ENCODE peak calls at places on chromosomes 6 and 20, in five cellular contexts. D, C, B, A and J are unnamed samples.

GRCh38 chr6:45006893-45007292 is 321.2 kb upstream of the RUNX2 start:
- DNase-seq in A (no peak), C (no peak), D (no peak), B (no peak), J (no peak)

GRCh38 chr6:164563866-164564265 is 745.5 kb downstream of the C6orf118 start:
- DNase-seq in A (no peak), D (no peak), C (no peak), B (no peak), J (no peak)

GRCh38 chr6:146890644-146891434 is 292.1 kb downstream of the ADGB start:
- DNase-seq in A (no peak), D (no peak), C (no peak), B (no peak), J (no peak)

GRCh38 chr20:49713779-49714712 is at the start of gene B4GALT5:
- DNase-seq in B (peak), C (peak), A (peak), D (no peak), J (no peak)

GRCh38 chr20:8509809-8510208 is 377.7 kb downstream of the PLCB1 start:
- DNase-seq in D (no peak), C (no peak), A (no peak), B (no peak), J (no peak)

GRCh38 chr20:19897891-19898290 is 119.3 kb upstream of the NAA20 start:
- DNase-seq in C (no peak), A (no peak), B (no peak), D (no peak), J (no peak)

GRCh38 chr20:58223358-58223941 is 5.0 kb downstream of the ANKRD60 start:
- DNase-seq in A (no peak), B (no peak), C (no peak), D (no peak), J (no peak)

GRCh38 chr6:12490904-12491571 is 200.9 kb downstream of the EDN1 start:
- DNase-seq in A (no peak), C (peak), B (no peak), D (no peak), J (peak)

GRCh38 chr6:37515712-37516075 is 16.0 kb upstream of the CCDC167 start:
- DNase-seq in A (no peak), B (no peak), C (no peak), D (no peak), J (no peak)

GRCh38 chr6:130575971-130576370 is 210.2 kb downstream of the TMEM200A start:
- DNase-seq in C (no peak), B (no peak), D (no peak), A (no peak), J (no peak)

GRCh38 chr6:44373787-44374186 is 13.7 kb upstream of the CDC5L start:
- DNase-seq in B (no peak), D (no peak), C (no peak), A (no peak), J (no peak)

GRCh38 chr6:95417856-95418255 is 159.5 kb upstream of the MANEA start:
- DNase-seq in D (no peak), A (no peak), B (no peak), C (no peak), J (no peak)

GRCh38 chr6:168819546-168819945 is 378.6 kb downstream of the SMOC2 start:
- DNase-seq in C (no peak), A (no peak), D (no peak), B (no peak), J (no peak)

GRCh38 chr6:168817558-168818159 is 376.7 kb downstream of the SMOC2 start:
- DNase-seq in B (no peak), D (no peak), C (no peak), A (no peak), J (no peak)

DNA sequence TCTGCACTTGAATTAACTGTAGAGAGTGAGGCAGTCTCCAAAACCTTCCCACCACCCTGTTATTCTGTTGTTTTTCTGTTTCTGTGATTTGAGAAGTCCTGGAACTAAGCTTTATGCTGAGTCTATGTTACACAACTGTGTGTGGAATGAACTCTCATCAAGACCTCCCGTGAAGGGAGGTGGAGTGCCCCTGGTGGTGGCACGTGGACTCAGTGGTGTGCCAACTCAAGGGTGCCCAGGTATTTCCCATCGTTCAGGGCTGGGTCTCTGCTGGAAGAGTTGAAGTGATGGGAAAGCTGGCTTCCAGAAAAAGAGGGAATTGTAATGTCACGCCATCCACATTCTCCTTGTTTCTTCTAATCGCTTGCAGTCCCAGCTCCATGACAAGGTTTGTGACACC is 374.2 kb downstream of the SMOC2 start:
- DNase-seq in D (no peak), C (no peak), B (no peak), A (no peak), J (no peak)
- TF ChIP-seq CTCF in D (no peak), C (no peak), B (peak), A (no peak), J (no peak)

DNA sequence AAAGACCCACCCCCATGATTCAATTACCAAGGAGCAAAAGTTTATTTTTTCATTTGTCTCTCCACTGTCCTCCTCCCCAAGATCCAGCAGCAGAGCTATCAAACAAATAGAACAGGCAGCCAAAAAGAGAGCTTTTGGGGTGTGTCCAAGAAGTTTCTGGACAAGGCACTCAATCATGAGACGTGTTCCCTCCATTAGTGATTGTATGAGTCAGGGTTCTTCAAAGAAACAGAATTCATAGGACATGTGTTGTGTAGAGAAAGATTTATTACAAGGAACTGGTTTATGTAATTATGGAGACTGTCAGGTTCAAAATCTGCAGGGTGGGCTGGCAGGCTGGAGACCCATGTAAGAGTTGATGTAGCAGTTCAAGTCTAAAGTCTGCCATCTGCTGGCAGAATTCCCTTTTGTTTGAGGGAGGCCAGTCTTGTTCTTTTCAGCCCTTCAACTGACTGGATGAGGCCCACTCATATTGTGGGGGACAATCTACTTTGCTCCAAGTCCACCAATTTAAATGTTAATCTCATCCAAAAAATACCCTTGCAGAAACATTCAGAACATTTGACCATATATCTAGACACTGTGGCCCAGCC is 248.1 kb upstream of the OPRM1 start:
- DNase-seq in C (no peak), D (no peak), A (no peak), B (no peak), J (no peak)
- TF ChIP-seq CTCF in C (no peak), D (no peak), A (no peak), B (no peak), J (no peak)

GRCh38 chr20:51509208-51509607 is 33.3 kb downstream of the NFATC2 start:
- DNase-seq in A (no peak), D (no peak), B (no peak), C (no peak), J (no peak)
- TF ChIP-seq CTCF in A (no peak), D (no peak), B (no peak), C (no peak), J (no peak)

GRCh38 chr20:47222728-47223127 is 133.8 kb downstream of the ZMYND8 start:
- DNase-seq in D (no peak), A (no peak), C (no peak), B (no peak), J (no peak)

GRCh38 chr20:47217482-47218446 is 138.7 kb downstream of the ZMYND8 start:
- DNase-seq in A (no peak), D (no peak), C (no peak), B (no peak), J (no peak)

GRCh38 chr20:47216819-47217410 is 139.6 kb downstream of the ZMYND8 start:
- DNase-seq in B (no peak), C (no peak), A (no peak), D (no peak), J (no peak)

GRCh38 chr20:47221036-47221625 is 135.4 kb downstream of the ZMYND8 start:
- DNase-seq in B (no peak), D (no peak), A (no peak), C (no peak), J (no peak)

GRCh38 chr20:47220161-47220582 is 136.3 kb downstream of the ZMYND8 start:
- DNase-seq in D (no peak), B (peak), A (no peak), C (no peak), J (no peak)
- TF ChIP-seq CTCF in D (no peak), B (peak), A (peak), C (peak), J (peak)

GRCh38 chr20:2871111-2871465 is 2.2 kb upstream of the PTPRA start:
- DNase-seq in D (no peak), A (no peak), C (no peak), B (no peak), J (no peak)

GRCh38 chr20:2873747-2874041 is 413 bp downstream of the PTPRA start:
- DNase-seq in D (no peak), B (no peak), A (peak), C (no peak), J (no peak)

GRCh38 chr20:2873010-2873746 is at the start of gene PTPRA:
- DNase-seq in D (peak), C (peak), A (peak), B (peak), J (peak)

GRCh38 chr20:2871555-2872303 is 1.6 kb upstream of the PTPRA start:
- DNase-seq in C (no peak), B (no peak), D (no peak), A (no peak), J (no peak)

GRCh38 chr20:2872304-2873009 is 824 bp upstream of the PTPRA start:
- DNase-seq in C (no peak), D (no peak), A (peak), B (peak), J (no peak)
- TF ChIP-seq CTCF in C (peak), D (no peak), A (no peak), B (peak), J (peak)

GRCh38 chr6:136769759-136770158 is 22.5 kb downstream of the MAP3K5 start:
- DNase-seq in D (no peak), A (no peak), C (no peak), B (no peak), J (no peak)

GRCh38 chr6:136773473-136773796 is 18.8 kb downstream of the MAP3K5 start:
- DNase-seq in B (no peak), D (no peak), C (no peak), A (no peak), J (no peak)

GRCh38 chr6:136774228-136775041 is 17.8 kb downstream of the MAP3K5 start:
- DNase-seq in A (no peak), C (peak), D (no peak), B (no peak), J (no peak)

GRCh38 chr6:136772685-136773472 is 19.4 kb downstream of the MAP3K5 start:
- DNase-seq in A (no peak), D (no peak), C (no peak), B (no peak), J (no peak)

DNA sequence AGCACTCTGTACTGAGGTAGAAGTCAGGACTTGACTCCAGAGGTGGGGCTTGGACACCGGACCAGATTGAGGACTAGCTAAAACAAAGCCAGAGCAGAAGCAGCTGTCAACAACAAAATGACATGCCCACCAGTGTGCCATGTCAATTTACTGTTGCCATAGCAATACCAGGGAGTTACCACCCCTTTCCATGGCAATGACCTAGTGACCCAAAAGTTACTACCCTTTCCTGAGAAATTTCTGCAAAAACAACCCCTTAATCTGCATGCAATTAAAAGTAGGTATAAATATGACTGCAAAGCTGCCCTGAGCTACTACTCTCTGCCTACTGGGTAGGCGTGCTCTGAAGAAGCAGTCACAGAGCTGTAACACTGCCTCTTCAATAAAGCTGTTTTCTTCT is 21.0 kb downstream of the MAP3K5 start:
- DNase-seq in D (no peak), C (no peak), A (no peak), B (no peak), J (no peak)
- TF ChIP-seq CTCF in D (no peak), C (no peak), A (no peak), B (no peak), J (no peak)

DNA sequence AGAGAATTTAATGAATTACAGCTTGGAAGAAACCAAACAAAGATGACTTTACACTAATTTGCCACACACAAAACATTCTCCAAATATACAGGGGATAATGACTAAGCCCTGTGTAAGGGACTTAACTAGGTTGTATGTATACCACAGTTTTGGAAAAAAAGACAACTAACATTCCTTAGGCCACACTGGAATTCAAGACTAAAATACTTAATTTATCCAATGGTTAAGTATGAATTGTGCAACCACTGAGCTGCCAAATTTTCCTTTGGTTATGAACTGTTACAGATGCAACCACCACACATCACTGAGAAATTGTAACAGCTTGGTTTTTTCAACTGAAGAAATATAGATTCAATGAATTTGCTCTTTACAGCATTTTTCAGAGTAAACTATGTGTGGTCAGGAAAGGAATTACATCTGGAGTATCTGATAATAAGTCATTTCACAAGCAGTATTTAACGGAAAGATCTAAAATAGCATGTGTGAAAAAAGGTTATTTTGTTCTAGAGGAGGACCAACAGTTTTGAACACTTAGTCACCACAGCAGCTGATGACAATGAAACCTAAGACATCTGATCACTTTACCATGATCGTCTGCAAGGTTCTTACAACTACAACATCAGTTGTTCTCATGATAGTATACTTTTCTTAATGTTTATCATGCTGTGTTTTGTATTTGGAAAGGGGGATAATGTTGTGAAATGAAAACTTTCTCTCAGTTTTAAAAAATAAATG is 318.8 kb downstream of the BCKDHB start:
- DNase-seq in C (peak), B (no peak), A (no peak), D (no peak), J (peak)
- TF ChIP-seq CTCF in C (peak), B (no peak), A (peak), D (no peak), J (no peak)

GRCh38 chr6:11043552-11043960 is 549 bp downstream of the ELOVL2 start:
- DNase-seq in A (peak), B (peak), C (no peak), D (no peak), J (no peak)

GRCh38 chr6:11042750-11043551 is 1.2 kb downstream of the ELOVL2 start:
- DNase-seq in D (no peak), A (no peak), C (no peak), B (no peak), J (no peak)

GRCh38 chr6:11043961-11044711 is at the start of gene ELOVL2:
- DNase-seq in C (no peak), D (no peak), B (peak), A (peak), J (no peak)

GRCh38 chr6:11042025-11042749 is 1.9 kb downstream of the ELOVL2 start:
- DNase-seq in A (no peak), B (no peak), C (no peak), D (no peak), J (no peak)

GRCh38 chr6:11044712-11045167 is 635 bp upstream of the ELOVL2 start:
- DNase-seq in B (no peak), C (no peak), A (no peak), D (no peak), J (no peak)
- TF ChIP-seq CTCF in B (peak), C (no peak), A (no peak), D (no peak), J (no peak)